ENCODE peak calls at places on chromosomes 2 and 18, in seven cellular contexts. W is tibial artery, H is OCI-LY7, Z is spleen, C is AG04450, N is A673, I is stomach. P is an unnamed sample.

GRCh38 chr2:111909079-111909478 is 10.7 kb downstream of the MERTK start:
- DNase-seq in W (no peak), H (no peak), Z (no peak), C (no peak), N (no peak), I (no peak), P (no peak)

GRCh38 chr2:7728388-7728787 is 811.2 kb downstream of the RNF144A start:
- DNase-seq in W (no peak), H (no peak), Z (no peak), C (no peak), N (no peak), I (no peak), P (no peak)

GRCh38 chr2:30934071-30934470 is 126.8 kb upstream of the CAPN13 start:
- DNase-seq in W (no peak), H (no peak), Z (no peak), C (no peak), N (no peak), I (no peak), P (no peak)

GRCh38 chr2:219527076-219527394 is 12.8 kb downstream of the ASIC4 start:
- DNase-seq in W (no peak), H (no peak), Z (no peak), C (no peak), N (no peak), I (peak; percentile 55), P (no peak)

GRCh38 chr2:200797242-200797770 is 14.4 kb upstream of the BZW1 start:
- DNase-seq in W (no peak), H (no peak), Z (no peak), C (no peak), N (no peak), I (peak; percentile 33), P (no peak)

GRCh38 chr2:11753452-11753885 is 7.0 kb downstream of the LPIN1 start:
- DNase-seq in W (no peak), H (peak; percentile 93), Z (peak; percentile 87), C (no peak), N (no peak), I (peak; percentile 81), P (no peak)

GRCh38 chr2:88218971-88219370 is 48.8 kb downstream of the THNSL2 start:
- DNase-seq in W (no peak), H (no peak), Z (no peak), C (no peak), N (no peak), I (no peak), P (no peak)

GRCh38 chr2:199356412-199356811 is 101.3 kb downstream of the SATB2 start:
- DNase-seq in W (no peak), H (no peak), Z (no peak), C (no peak), N (no peak), I (no peak), P (no peak)

GRCh38 chr18:51537487-51537886 is 340.0 kb upstream of the MEX3C start:
- DNase-seq in W (no peak), H (peak; percentile 45), Z (peak; percentile 74), C (no peak), N (peak; percentile 60), I (no peak), P (no peak)

GRCh38 chr2:69643602-69644505 is at the start of gene AAK1:
- DNase-seq in W (peak; percentile 94), H (peak; percentile 86), Z (peak; percentile 97), C (peak; percentile 57), N (peak; percentile 94), I (peak; percentile 91), P (peak; percentile 92)

GRCh38 chr2:15334650-15335326 is 226.3 kb downstream of the NBAS start:
- DNase-seq in W (no peak), H (no peak), Z (no peak), C (no peak), N (peak; percentile 40), I (no peak), P (no peak)

DNA sequence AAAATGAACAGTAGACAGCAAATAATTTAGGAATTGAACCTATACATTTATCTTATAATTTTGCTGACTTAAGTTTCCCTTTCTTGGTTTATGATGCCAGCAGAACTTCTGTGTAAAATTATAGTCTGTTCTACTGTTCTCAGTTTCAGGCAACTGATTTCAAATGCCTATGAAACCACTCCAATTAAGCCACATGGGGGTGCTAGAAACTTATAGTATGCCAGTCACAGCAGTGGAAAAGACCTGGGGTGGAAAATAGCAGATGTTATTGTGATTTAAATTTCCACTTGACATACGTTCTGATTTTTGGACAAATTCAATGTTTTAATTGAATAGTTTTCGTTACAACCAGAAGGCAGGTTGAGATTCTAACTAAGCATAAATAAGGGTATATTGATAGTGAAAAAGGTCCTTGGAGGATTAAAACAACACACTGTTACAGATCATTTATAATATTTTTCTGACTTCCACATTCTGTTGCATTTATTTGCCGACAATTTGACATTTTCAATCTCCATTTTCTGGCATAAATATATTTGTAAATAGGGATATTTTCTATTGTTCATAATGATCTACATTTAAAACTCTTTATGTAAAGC is 61.4 kb downstream of the CPS1 start:
- DNase-seq in W (no peak), H (peak; percentile 33), Z (no peak), C (no peak), N (peak; percentile 66), I (no peak), P (no peak)
- TF ChIP-seq CTCF in W (peak; percentile 60), H (peak; percentile 77), Z (no peak), C (peak; percentile 67), N (peak; percentile 80), I (no peak), P (peak; percentile 33)

GRCh38 chr18:74489631-74490030 is 6.5 kb upstream of the CNDP2 start:
- DNase-seq in W (no peak), H (no peak), Z (no peak), C (peak; percentile 18), N (no peak), I (no peak), P (no peak)
- H3K27ac ChIP-seq in W (no peak overlapping the region), H (no peak overlapping the region), Z (no peak overlapping the region), C (no peak overlapping the region), N (no peak overlapping the region), I (no peak overlapping the region), P (no peak overlapping the region)

GRCh38 chr2:106596844-106597243 is 109.7 kb downstream of the CD8B2 start:
- DNase-seq in W (no peak), H (peak; percentile 3), Z (no peak), C (no peak), N (peak; percentile 14), I (no peak), P (no peak)
- TF ChIP-seq CTCF in W (no peak), H (peak; percentile 68), Z (no peak), C (peak; percentile 46), N (peak; percentile 45), I (no peak), P (no peak)

GRCh38 chr2:38516122-38516521 is 86.6 kb downstream of the HNRNPLL start:
- DNase-seq in W (no peak), H (no peak), Z (no peak), C (no peak), N (no peak), I (no peak), P (no peak)

GRCh38 chr2:38514603-38515154 is 88.0 kb downstream of the HNRNPLL start:
- DNase-seq in W (no peak), H (no peak), Z (no peak), C (no peak), N (no peak), I (no peak), P (no peak)

GRCh38 chr2:38512211-38512610 is 90.5 kb downstream of the HNRNPLL start:
- DNase-seq in W (no peak), H (no peak), Z (no peak), C (no peak), N (no peak), I (no peak), P (no peak)

GRCh38 chr2:38517284-38517683 is 85.4 kb downstream of the HNRNPLL start:
- DNase-seq in W (no peak), H (no peak), Z (no peak), C (no peak), N (no peak), I (no peak), P (no peak)

DNA sequence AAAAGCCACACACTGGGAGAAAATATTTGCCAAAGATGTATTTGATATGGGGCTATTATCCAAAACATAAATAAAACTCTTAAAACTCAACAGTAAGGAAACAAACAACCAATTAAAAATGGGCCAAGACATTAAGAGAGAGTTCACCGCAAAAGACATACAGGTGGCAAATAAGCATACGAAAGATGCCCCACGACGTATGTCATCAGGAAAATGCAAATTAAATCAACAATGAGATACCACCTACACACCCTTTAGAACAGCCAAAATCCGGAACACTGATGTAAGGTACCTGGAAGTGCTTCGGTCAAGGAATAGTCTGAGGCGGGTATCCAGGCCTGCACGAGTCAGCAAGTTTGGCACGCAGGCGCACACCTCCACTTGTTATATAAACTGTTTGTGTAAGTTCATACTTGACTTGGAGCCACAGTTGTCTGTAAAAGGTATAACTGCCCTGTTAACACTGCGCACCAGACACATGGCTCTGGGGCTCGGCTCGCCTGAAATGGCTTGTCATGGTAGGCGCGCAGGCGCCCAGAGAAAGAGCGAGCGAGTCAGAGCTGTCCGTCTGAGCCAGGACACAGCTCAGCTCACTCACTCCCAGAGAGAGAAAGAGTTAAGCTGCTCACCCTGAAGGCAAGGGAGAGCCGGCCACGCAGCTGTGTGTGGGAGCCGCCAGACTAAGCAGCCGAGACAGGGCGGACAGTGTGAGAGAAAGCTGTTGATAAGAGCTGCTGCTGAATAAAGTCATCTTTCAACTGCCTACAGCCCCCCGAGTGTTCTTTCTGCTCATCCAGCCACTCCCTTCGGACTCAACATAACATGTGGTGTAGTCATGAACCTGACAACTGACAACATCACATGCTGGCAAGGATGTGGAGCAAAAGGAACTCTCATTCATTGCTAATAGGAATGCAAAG is 87.3 kb downstream of the HNRNPLL start:
- DNase-seq in W (no peak), H (no peak), Z (no peak), C (no peak), N (no peak), I (peak; percentile 36), P (no peak)
- H3K27ac ChIP-seq in W (peak overlapping the region; percentile 25), H (no peak overlapping the region), Z (peak overlapping the region; percentile 1), C (peak overlapping the region; percentile 88), N (no peak overlapping the region), I (peak overlapping the region; percentile 70), P (peak overlapping the region; percentile 22)

DNA sequence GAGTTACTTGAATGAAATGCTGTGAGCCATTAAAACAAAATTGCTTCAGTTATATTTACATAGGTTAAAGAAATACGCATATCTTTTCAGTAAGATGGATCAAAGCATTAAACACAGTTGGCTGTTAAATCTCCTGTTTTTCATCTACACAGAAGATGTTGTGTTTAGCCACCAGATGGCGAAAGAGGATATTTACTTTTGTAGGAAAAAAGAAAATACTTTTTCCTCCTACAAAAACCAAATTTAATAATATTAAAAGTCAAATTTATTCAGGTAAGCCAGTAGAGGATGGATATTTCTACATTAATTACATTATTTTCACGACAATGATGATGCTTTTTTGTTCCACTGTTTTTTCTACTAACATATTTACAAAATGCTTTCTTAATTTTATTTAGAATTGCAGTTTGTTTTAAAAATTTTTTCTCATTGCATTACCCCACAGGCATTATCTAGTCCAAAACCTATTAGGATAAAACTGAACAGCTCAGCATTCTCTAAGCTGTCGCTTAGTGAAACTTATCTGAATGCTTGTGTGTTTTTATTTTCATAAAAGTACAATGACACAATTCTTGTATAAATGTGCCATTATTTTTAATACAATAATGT is 173.7 kb downstream of the ASXL3 start:
- DNase-seq in W (no peak), H (peak; percentile 46), Z (no peak), C (no peak), N (peak; percentile 16), I (no peak), P (no peak)
- TF ChIP-seq CTCF in W (no peak), H (peak; percentile 76), Z (no peak), C (peak; percentile 56), N (peak; percentile 65), I (no peak), P (no peak)

GRCh38 chr2:42953216-42953615 is 160.8 kb upstream of the HAAO start:
- DNase-seq in W (no peak), H (no peak), Z (no peak), C (no peak), N (no peak), I (no peak), P (no peak)
- H3K27ac ChIP-seq in W (peak overlapping the region; percentile 64), H (no peak overlapping the region), Z (no peak overlapping the region), C (no peak overlapping the region), N (no peak overlapping the region), I (no peak overlapping the region), P (no peak overlapping the region)